ENCODE peak calls at places on chromosomes 7 and 10, in six cellular contexts. One of them, this sample, is unnamed.

GRCh38 chr7:101166909-101167644 is 1.7 kb upstream of the VGF start:
- DNase-seq in epithelial cell of esophagus: no peak
- DNase-seq in mammary epithelial cell: no peak
- DNase-seq in activated T-cell treated with anti-CD3 and anti-CD28 coated beads for 1 hour: no peak
- DNase-seq in activated CD4-positive, alpha-beta T cell treated with anti-CD3 and anti-CD28 coated beads, Interleukin-2, amount 10 ng/mL, durations not matched to agents 7 days and 5 days: no peak
- DNase-seq in left ventricle myocardium inferior: no peak
- DNase-seq in this sample: no peak

GRCh38 chr10:13721486-13721885 is 134.7 kb downstream of the PRPF18 start:
- DNase-seq in epithelial cell of esophagus: no peak
- DNase-seq in mammary epithelial cell: no peak
- DNase-seq in activated T-cell treated with anti-CD3 and anti-CD28 coated beads for 1 hour: no peak
- DNase-seq in activated CD4-positive, alpha-beta T cell treated with anti-CD3 and anti-CD28 coated beads, Interleukin-2, amount 10 ng/mL, durations not matched to agents 7 days and 5 days: no peak
- DNase-seq in left ventricle myocardium inferior: no peak
- DNase-seq in this sample: no peak

GRCh38 chr10:101050206-101051069 is 11.4 kb upstream of the KAZALD1 start:
- DNase-seq in epithelial cell of esophagus: peak; percentile 59
- DNase-seq in mammary epithelial cell: no peak
- DNase-seq in activated T-cell treated with anti-CD3 and anti-CD28 coated beads for 1 hour: peak; percentile 78
- DNase-seq in activated CD4-positive, alpha-beta T cell treated with anti-CD3 and anti-CD28 coated beads, Interleukin-2, amount 10 ng/mL, durations not matched to agents 7 days and 5 days: peak; percentile 79
- DNase-seq in left ventricle myocardium inferior: peak; percentile 49
- DNase-seq in this sample: peak; percentile 80

GRCh38 chr7:149317986-149318672 is 56.1 kb downstream of the ZNF783 start:
- DNase-seq in epithelial cell of esophagus: no peak
- DNase-seq in mammary epithelial cell: no peak
- DNase-seq in activated T-cell treated with anti-CD3 and anti-CD28 coated beads for 1 hour: no peak
- DNase-seq in activated CD4-positive, alpha-beta T cell treated with anti-CD3 and anti-CD28 coated beads, Interleukin-2, amount 10 ng/mL, durations not matched to agents 7 days and 5 days: no peak
- DNase-seq in left ventricle myocardium inferior: no peak
- DNase-seq in this sample: no peak

GRCh38 chr7:64174941-64175340 is 32.1 kb upstream of the ZNF735 start:
- DNase-seq in epithelial cell of esophagus: peak; percentile 4
- DNase-seq in mammary epithelial cell: no peak
- DNase-seq in activated T-cell treated with anti-CD3 and anti-CD28 coated beads for 1 hour: no peak
- DNase-seq in activated CD4-positive, alpha-beta T cell treated with anti-CD3 and anti-CD28 coated beads, Interleukin-2, amount 10 ng/mL, durations not matched to agents 7 days and 5 days: no peak
- DNase-seq in left ventricle myocardium inferior: no peak
- DNase-seq in this sample: no peak

GRCh38 chr7:151383638-151384351 is 26.0 kb downstream of the WDR86 start:
- DNase-seq in epithelial cell of esophagus: peak; percentile 70
- DNase-seq in mammary epithelial cell: peak; percentile 72
- DNase-seq in activated T-cell treated with anti-CD3 and anti-CD28 coated beads for 1 hour: no peak
- DNase-seq in activated CD4-positive, alpha-beta T cell treated with anti-CD3 and anti-CD28 coated beads, Interleukin-2, amount 10 ng/mL, durations not matched to agents 7 days and 5 days: no peak
- DNase-seq in left ventricle myocardium inferior: no peak
- DNase-seq in this sample: peak; percentile 37

GRCh38 chr7:56091591-56091990 is 1.2 kb downstream of the PHKG1 start:
- DNase-seq in epithelial cell of esophagus: no peak
- DNase-seq in mammary epithelial cell: no peak
- DNase-seq in activated T-cell treated with anti-CD3 and anti-CD28 coated beads for 1 hour: no peak
- DNase-seq in activated CD4-positive, alpha-beta T cell treated with anti-CD3 and anti-CD28 coated beads, Interleukin-2, amount 10 ng/mL, durations not matched to agents 7 days and 5 days: no peak
- DNase-seq in left ventricle myocardium inferior: peak; percentile 75
- DNase-seq in this sample: no peak

GRCh38 chr7:82257118-82257695 is 186.4 kb downstream of the CACNA2D1 start:
- DNase-seq in epithelial cell of esophagus: no peak
- DNase-seq in mammary epithelial cell: no peak
- DNase-seq in activated T-cell treated with anti-CD3 and anti-CD28 coated beads for 1 hour: no peak
- DNase-seq in activated CD4-positive, alpha-beta T cell treated with anti-CD3 and anti-CD28 coated beads, Interleukin-2, amount 10 ng/mL, durations not matched to agents 7 days and 5 days: no peak
- DNase-seq in left ventricle myocardium inferior: no peak
- DNase-seq in this sample: no peak

GRCh38 chr10:96999987-97000386 is 167.9 kb downstream of the LCOR start:
- DNase-seq in epithelial cell of esophagus: no peak
- DNase-seq in mammary epithelial cell: no peak
- DNase-seq in activated T-cell treated with anti-CD3 and anti-CD28 coated beads for 1 hour: no peak
- DNase-seq in activated CD4-positive, alpha-beta T cell treated with anti-CD3 and anti-CD28 coated beads, Interleukin-2, amount 10 ng/mL, durations not matched to agents 7 days and 5 days: no peak
- DNase-seq in left ventricle myocardium inferior: no peak
- DNase-seq in this sample: peak; percentile 56

GRCh38 chr10:47023237-47024045 is 112.2 kb downstream of the PTPN20 start:
- DNase-seq in epithelial cell of esophagus: no peak
- DNase-seq in mammary epithelial cell: no peak
- DNase-seq in activated T-cell treated with anti-CD3 and anti-CD28 coated beads for 1 hour: no peak
- DNase-seq in activated CD4-positive, alpha-beta T cell treated with anti-CD3 and anti-CD28 coated beads, Interleukin-2, amount 10 ng/mL, durations not matched to agents 7 days and 5 days: peak; percentile 3
- DNase-seq in left ventricle myocardium inferior: no peak
- DNase-seq in this sample: no peak

GRCh38 chr7:155881471-155882350 is 69.4 kb upstream of the SHH start:
- DNase-seq in epithelial cell of esophagus: no peak
- DNase-seq in mammary epithelial cell: no peak
- DNase-seq in activated T-cell treated with anti-CD3 and anti-CD28 coated beads for 1 hour: no peak
- DNase-seq in activated CD4-positive, alpha-beta T cell treated with anti-CD3 and anti-CD28 coated beads, Interleukin-2, amount 10 ng/mL, durations not matched to agents 7 days and 5 days: no peak
- DNase-seq in left ventricle myocardium inferior: no peak
- DNase-seq in this sample: no peak

GRCh38 chr10:15320118-15320517 is 51.0 kb downstream of the FAM171A1 start:
- DNase-seq in epithelial cell of esophagus: no peak
- DNase-seq in mammary epithelial cell: no peak
- DNase-seq in activated T-cell treated with anti-CD3 and anti-CD28 coated beads for 1 hour: no peak
- DNase-seq in activated CD4-positive, alpha-beta T cell treated with anti-CD3 and anti-CD28 coated beads, Interleukin-2, amount 10 ng/mL, durations not matched to agents 7 days and 5 days: no peak
- DNase-seq in left ventricle myocardium inferior: no peak
- DNase-seq in this sample: no peak

GRCh38 chr10:69657866-69658265 is 27.8 kb downstream of the FAM241B start:
- DNase-seq in epithelial cell of esophagus: no peak
- DNase-seq in mammary epithelial cell: no peak
- DNase-seq in activated T-cell treated with anti-CD3 and anti-CD28 coated beads for 1 hour: no peak
- DNase-seq in activated CD4-positive, alpha-beta T cell treated with anti-CD3 and anti-CD28 coated beads, Interleukin-2, amount 10 ng/mL, durations not matched to agents 7 days and 5 days: no peak
- DNase-seq in left ventricle myocardium inferior: no peak
- DNase-seq in this sample: peak; percentile 37

GRCh38 chr10:104483582-104483981 is 129.9 kb downstream of the CFAP58 start:
- DNase-seq in epithelial cell of esophagus: no peak
- DNase-seq in mammary epithelial cell: no peak
- DNase-seq in activated T-cell treated with anti-CD3 and anti-CD28 coated beads for 1 hour: no peak
- DNase-seq in activated CD4-positive, alpha-beta T cell treated with anti-CD3 and anti-CD28 coated beads, Interleukin-2, amount 10 ng/mL, durations not matched to agents 7 days and 5 days: no peak
- DNase-seq in left ventricle myocardium inferior: no peak
- DNase-seq in this sample: no peak

GRCh38 chr10:62336404-62336803 is 37.8 kb upstream of the ZNF365 start:
- DNase-seq in epithelial cell of esophagus: peak; percentile 74
- DNase-seq in mammary epithelial cell: peak; percentile 49
- DNase-seq in activated T-cell treated with anti-CD3 and anti-CD28 coated beads for 1 hour: no peak
- DNase-seq in activated CD4-positive, alpha-beta T cell treated with anti-CD3 and anti-CD28 coated beads, Interleukin-2, amount 10 ng/mL, durations not matched to agents 7 days and 5 days: no peak
- DNase-seq in left ventricle myocardium inferior: no peak
- DNase-seq in this sample: no peak

GRCh38 chr10:61835909-61836232 is 65.6 kb upstream of the ARID5B start:
- DNase-seq in epithelial cell of esophagus: no peak
- DNase-seq in mammary epithelial cell: peak; percentile 25
- DNase-seq in activated T-cell treated with anti-CD3 and anti-CD28 coated beads for 1 hour: no peak
- DNase-seq in activated CD4-positive, alpha-beta T cell treated with anti-CD3 and anti-CD28 coated beads, Interleukin-2, amount 10 ng/mL, durations not matched to agents 7 days and 5 days: no peak
- DNase-seq in left ventricle myocardium inferior: no peak
- DNase-seq in this sample: no peak

This sample was measured in kidney.